ENCODE peak calls at places on chromosomes 1 and 21, in five cellular contexts. G is IMR-90, X is fibroblast of lung, O is OCI-LY7, V is HCT116. N is an unnamed sample.

GRCh38 chr1:169018751-169019150 is 87.7 kb upstream of the ATP1B1 start:
- DNase-seq in G (no peak), X (no peak), O (no peak), V (no peak), N (no peak)

GRCh38 chr1:215863796-215864195 is 296.7 kb downstream of the KCTD3 start:
- DNase-seq in G (no peak), X (no peak), O (peak; percentile 0), V (no peak), N (no peak)

GRCh38 chr21:31184462-31184861 is 146.2 kb upstream of the KRTAP19-8 start:
- DNase-seq in G (no peak), X (no peak), O (no peak), V (no peak), N (no peak)

GRCh38 chr1:233459968-233460367 is 132.4 kb downstream of the MAP3K21 start:
- DNase-seq in G (no peak), X (peak; percentile 13), O (no peak), V (no peak), N (no peak)

GRCh38 chr1:18116777-18117176 is 9.2 kb downstream of the IGSF21 start:
- DNase-seq in G (no peak), X (no peak), O (no peak), V (no peak), N (no peak)

GRCh38 chr21:45575304-45575992 is 33.2 kb upstream of the SLC19A1 start:
- DNase-seq in G (no peak), X (no peak), O (no peak), V (no peak), N (no peak)

GRCh38 chr1:207362962-207363858 is 41.7 kb downstream of the CD55 start:
- DNase-seq in G (peak; percentile 86), X (peak; percentile 72), O (no peak), V (no peak), N (no peak)

GRCh38 chr21:44403106-44404020 is 49.9 kb downstream of the TRPM2 start:
- DNase-seq in G (no peak), X (no peak), O (no peak), V (no peak), N (no peak)

GRCh38 chr1:160768295-160768657 is 27.7 kb upstream of the LY9 start:
- DNase-seq in G (no peak), X (no peak), O (peak; percentile 84), V (no peak), N (peak; percentile 89)

GRCh38 chr1:17128361-17128760 is 9.1 kb upstream of the PADI2 start:
- DNase-seq in G (peak; percentile 91), X (peak; percentile 99), O (peak; percentile 22), V (peak; percentile 50), N (peak; percentile 70)

GRCh38 chr21:39675595-39675994 is 62.9 kb downstream of the B3GALT5 start:
- DNase-seq in G (no peak), X (no peak), O (no peak), V (no peak), N (no peak)

GRCh38 chr1:161993576-161993975 is 30.1 kb downstream of the OLFML2B start:
- DNase-seq in G (no peak), X (no peak), O (no peak), V (no peak), N (no peak)

GRCh38 chr1:240414237-240414636 is 197.7 kb downstream of the GREM2 start:
- DNase-seq in G (peak; percentile 70), X (peak; percentile 81), O (no peak), V (no peak), N (no peak)

GRCh38 chr1:78032964-78033796 is 12.6 kb upstream of the GIPC2 start:
- DNase-seq in G (no peak), X (no peak), O (no peak), V (no peak), N (no peak)

GRCh38 chr1:220874201-220874655 is 5.0 kb upstream of the HLX start:
- DNase-seq in G (peak; percentile 66), X (no peak), O (peak; percentile 34), V (peak; percentile 16), N (peak; percentile 81)

GRCh38 chr1:175204285-175204684 is 11.7 kb upstream of the KIAA0040 start:
- DNase-seq in G (no peak), X (no peak), O (no peak), V (no peak), N (no peak)

GRCh38 chr1:16184557-16185303 is 27.7 kb downstream of the ARHGEF19 start:
- DNase-seq in G (no peak), X (no peak), O (no peak), V (no peak), N (no peak)

GRCh38 chr1:204445860-204446412 is 34.3 kb upstream of the PPP1R15B start:
- DNase-seq in G (peak; percentile 27), X (no peak), O (peak; percentile 71), V (no peak), N (peak; percentile 88)

GRCh38 chr1:146010126-146010738 is 11.3 kb downstream of the HJV start:
- DNase-seq in G (no peak), X (no peak), O (no peak), V (no peak), N (no peak)
- H3K4me1 ChIP-seq in G (peaks cover 2% of the 10 kb centered on the region), X (no peaks in the 10 kb centered on the region), O (peaks cover 11% of the 10 kb centered on the region), V (peaks cover 10% of the 10 kb centered on the region), N (peaks cover 7% of the 10 kb centered on the region)

GRCh38 chr1:22043175-22043769 is 9.2 kb upstream of the CDC42 start:
- DNase-seq in G (no peak), X (no peak), O (no peak), V (no peak), N (no peak)

GRCh38 chr1:22048351-22049192 is 3.9 kb upstream of the CDC42 start:
- DNase-seq in G (peak; percentile 18), X (no peak), O (peak; percentile 23), V (no peak), N (peak; percentile 52)

GRCh38 chr1:22045604-22046228 is 6.8 kb upstream of the CDC42 start:
- DNase-seq in G (no peak), X (peak; percentile 39), O (no peak), V (no peak), N (no peak)

GRCh38 chr1:22041505-22041904 is 11.0 kb upstream of the CDC42 start:
- DNase-seq in G (no peak), X (no peak), O (no peak), V (no peak), N (no peak)

DNA sequence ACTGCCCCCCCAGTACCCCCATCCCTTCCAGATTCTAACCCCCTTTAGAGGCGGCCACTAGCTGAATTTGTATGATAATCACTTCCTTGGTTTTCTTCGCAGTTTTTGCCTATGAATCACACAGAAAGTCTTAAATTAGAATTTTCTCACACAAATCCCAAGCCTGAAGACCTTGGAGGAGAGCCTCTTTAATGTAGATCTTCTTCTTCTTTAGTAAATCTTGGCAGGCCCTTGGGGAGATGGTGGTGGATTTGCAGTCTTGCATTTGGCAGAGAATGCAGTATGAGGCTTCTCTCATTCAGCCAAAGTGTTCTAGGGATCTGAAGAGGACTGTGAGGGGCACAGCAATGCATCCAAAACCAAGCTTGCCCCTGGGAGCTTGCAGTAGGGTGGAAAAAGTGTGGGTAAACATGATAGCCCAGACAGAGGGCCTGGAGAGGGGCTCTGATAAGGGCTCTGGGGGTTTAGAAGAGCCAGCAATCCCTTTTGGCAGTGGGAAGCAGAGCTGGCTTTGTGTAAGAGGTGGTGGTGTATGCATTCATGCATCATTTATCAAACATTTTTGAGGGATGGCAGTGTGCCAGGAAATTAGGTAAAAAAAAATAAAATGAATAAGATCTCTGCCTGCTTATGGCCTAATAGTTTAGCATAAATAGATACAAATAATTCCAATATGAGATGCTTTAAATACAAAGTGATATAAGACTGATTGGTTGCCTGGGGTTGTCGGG is 7.7 kb upstream of the CDC42 start:
- DNase-seq in G (peak; percentile 69), X (peak; percentile 83), O (no peak), V (no peak), N (no peak)
- H3K27ac ChIP-seq in G (no peak overlapping the region), X (peak overlapping the region; percentile 45), O (no peak overlapping the region), V (no peak overlapping the region), N (no peak overlapping the region)

DNA sequence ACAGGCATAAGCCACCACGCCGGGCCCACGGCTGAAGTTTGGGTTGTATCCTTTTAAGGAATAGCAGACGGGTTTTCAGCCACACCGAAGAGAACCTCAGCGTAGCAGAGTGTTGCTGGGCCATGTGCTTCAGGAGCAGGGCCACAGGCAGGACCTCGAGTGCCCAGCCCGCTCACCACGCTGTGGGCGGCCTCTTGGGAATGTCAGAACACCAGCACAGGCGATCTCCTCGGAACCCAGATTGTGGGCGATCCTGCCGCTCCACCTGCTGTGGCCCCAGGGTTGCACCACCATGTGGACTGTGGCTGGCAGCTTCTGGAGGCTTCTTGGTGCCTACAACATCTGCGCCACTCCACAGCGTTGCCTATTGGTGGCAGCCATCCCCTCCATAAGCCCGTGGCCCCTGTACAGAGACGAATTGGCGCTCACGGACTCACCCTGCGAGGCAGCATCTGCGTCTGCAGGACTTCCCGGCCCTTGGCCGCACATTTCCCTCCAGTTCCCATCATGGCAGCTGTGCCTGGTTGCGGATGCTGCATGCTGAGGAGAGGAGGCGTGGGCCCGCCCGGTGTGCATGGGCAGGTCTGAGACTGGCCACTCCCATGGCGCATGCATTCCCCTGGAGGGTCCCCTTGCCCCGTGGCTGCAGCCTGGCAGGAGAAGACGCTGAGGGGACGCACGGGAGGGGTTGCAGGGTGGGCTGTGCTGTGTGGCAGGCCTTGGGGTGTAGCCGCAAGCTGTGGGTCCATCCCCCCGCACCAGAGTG is 69.3 kb downstream of the SKI start:
- DNase-seq in G (no peak), X (no peak), O (no peak), V (no peak), N (no peak)
- H4K20me1 ChIP-seq in G (peaks cover 85% of the 10 kb centered on the region), X (no peaks in the 10 kb centered on the region), O (no peaks in the 10 kb centered on the region), V (no peaks in the 10 kb centered on the region), N (peaks cover 70% of the 10 kb centered on the region)

DNA sequence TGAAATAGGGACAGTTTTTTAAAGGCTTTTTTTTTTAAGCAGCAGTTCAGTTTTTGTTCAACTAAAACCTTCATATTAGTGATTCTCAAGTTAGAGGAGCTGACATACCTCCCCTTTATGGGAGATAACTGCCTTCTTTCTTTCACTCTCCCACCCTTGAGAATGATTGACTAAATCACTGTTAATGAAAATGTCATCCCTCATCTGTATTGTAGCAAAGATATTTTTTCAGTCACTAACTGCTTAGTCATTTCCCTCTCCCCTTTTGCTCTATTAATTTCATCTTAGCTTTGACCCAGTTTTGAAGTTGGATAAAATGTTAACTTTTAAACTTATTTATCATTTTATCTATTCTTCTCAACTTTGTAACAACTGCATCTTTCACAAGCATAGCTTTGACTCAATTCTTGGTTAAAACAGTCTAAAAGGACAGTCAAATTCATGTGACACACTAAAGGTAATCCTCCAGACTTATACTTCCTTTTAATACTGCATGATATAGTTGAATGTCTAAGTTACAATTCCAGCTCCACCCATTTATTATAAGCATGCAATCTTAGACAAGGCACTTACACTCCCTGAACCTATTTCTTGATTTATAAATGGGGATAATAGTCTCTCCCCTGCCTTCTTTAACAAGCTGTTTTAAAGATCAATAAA is 17.1 kb downstream of the CAPZA1 start:
- DNase-seq in G (no peak), X (no peak), O (no peak), V (no peak), N (no peak)
- H3K4me1 ChIP-seq in G (peaks cover 4% of the 10 kb centered on the region), X (peaks cover 3% of the 10 kb centered on the region), O (peaks cover 31% of the 10 kb centered on the region), V (peaks cover 36% of the 10 kb centered on the region), N (peaks cover 38% of the 10 kb centered on the region)

N was measured in Karpas-422.